ENCODE peak calls at places on chromosomes 12 and 14, in six cellular contexts. One of them, this sample, is unnamed.

GRCh38 chr14:73888971-73889370 is 2.3 kb downstream of the ZNF410 start:
- DNase-seq in NK-92 treated with Interleukin-12 subunit alpha and Interleukin-12 subunit beta, amount 100 ng/mL, for 24 hours: no peak
- DNase-seq in activated CD8-positive, alpha-beta memory T cell treated with anti-CD3 and anti-CD28 coated beads for 1 hour: no peak
- DNase-seq in mucosa of descending colon: no peak
- DNase-seq in stimulated activated CD4-positive, alpha-beta T cell treated with anti-CD3 and anti-CD28 coated beads, Interleukin-4, amount 100 ng/mL, for 48 hours: no peak
- DNase-seq in activated T-cell treated with anti-CD3 and anti-CD28 coated beads for 1 hour: no peak
- DNase-seq in this sample: peak; percentile 70

GRCh38 chr12:78818487-78818886 is 46.1 kb upstream of the SYT1 start:
- DNase-seq in NK-92 treated with Interleukin-12 subunit alpha and Interleukin-12 subunit beta, amount 100 ng/mL, for 24 hours: no peak
- DNase-seq in activated CD8-positive, alpha-beta memory T cell treated with anti-CD3 and anti-CD28 coated beads for 1 hour: no peak
- DNase-seq in mucosa of descending colon: no peak
- DNase-seq in stimulated activated CD4-positive, alpha-beta T cell treated with anti-CD3 and anti-CD28 coated beads, Interleukin-4, amount 100 ng/mL, for 48 hours: no peak
- DNase-seq in activated T-cell treated with anti-CD3 and anti-CD28 coated beads for 1 hour: no peak
- DNase-seq in this sample: no peak

GRCh38 chr14:99131632-99132271 is 140.2 kb downstream of the BCL11B start:
- DNase-seq in NK-92 treated with Interleukin-12 subunit alpha and Interleukin-12 subunit beta, amount 100 ng/mL, for 24 hours: no peak
- DNase-seq in activated CD8-positive, alpha-beta memory T cell treated with anti-CD3 and anti-CD28 coated beads for 1 hour: no peak
- DNase-seq in mucosa of descending colon: no peak
- DNase-seq in stimulated activated CD4-positive, alpha-beta T cell treated with anti-CD3 and anti-CD28 coated beads, Interleukin-4, amount 100 ng/mL, for 48 hours: no peak
- DNase-seq in activated T-cell treated with anti-CD3 and anti-CD28 coated beads for 1 hour: no peak
- DNase-seq in this sample: no peak

GRCh38 chr12:50581226-50582184 is 76.7 kb downstream of the DIP2B start:
- DNase-seq in NK-92 treated with Interleukin-12 subunit alpha and Interleukin-12 subunit beta, amount 100 ng/mL, for 24 hours: no peak
- DNase-seq in activated CD8-positive, alpha-beta memory T cell treated with anti-CD3 and anti-CD28 coated beads for 1 hour: no peak
- DNase-seq in mucosa of descending colon: no peak
- DNase-seq in stimulated activated CD4-positive, alpha-beta T cell treated with anti-CD3 and anti-CD28 coated beads, Interleukin-4, amount 100 ng/mL, for 48 hours: no peak
- DNase-seq in activated T-cell treated with anti-CD3 and anti-CD28 coated beads for 1 hour: no peak
- DNase-seq in this sample: no peak

GRCh38 chr12:118052324-118053070 is 8.5 kb downstream of the WSB2 start:
- DNase-seq in NK-92 treated with Interleukin-12 subunit alpha and Interleukin-12 subunit beta, amount 100 ng/mL, for 24 hours: no peak
- DNase-seq in activated CD8-positive, alpha-beta memory T cell treated with anti-CD3 and anti-CD28 coated beads for 1 hour: no peak
- DNase-seq in mucosa of descending colon: peak; percentile 77
- DNase-seq in stimulated activated CD4-positive, alpha-beta T cell treated with anti-CD3 and anti-CD28 coated beads, Interleukin-4, amount 100 ng/mL, for 48 hours: peak; percentile 48
- DNase-seq in activated T-cell treated with anti-CD3 and anti-CD28 coated beads for 1 hour: no peak
- DNase-seq in this sample: peak; percentile 96

GRCh38 chr14:51780741-51781140 is 79.7 kb upstream of the GNG2 start:
- DNase-seq in NK-92 treated with Interleukin-12 subunit alpha and Interleukin-12 subunit beta, amount 100 ng/mL, for 24 hours: no peak
- DNase-seq in activated CD8-positive, alpha-beta memory T cell treated with anti-CD3 and anti-CD28 coated beads for 1 hour: no peak
- DNase-seq in mucosa of descending colon: no peak
- DNase-seq in stimulated activated CD4-positive, alpha-beta T cell treated with anti-CD3 and anti-CD28 coated beads, Interleukin-4, amount 100 ng/mL, for 48 hours: no peak
- DNase-seq in activated T-cell treated with anti-CD3 and anti-CD28 coated beads for 1 hour: no peak
- DNase-seq in this sample: no peak

GRCh38 chr12:65106948-65107347 is 14.2 kb downstream of the WIF1 start:
- DNase-seq in NK-92 treated with Interleukin-12 subunit alpha and Interleukin-12 subunit beta, amount 100 ng/mL, for 24 hours: no peak
- DNase-seq in activated CD8-positive, alpha-beta memory T cell treated with anti-CD3 and anti-CD28 coated beads for 1 hour: no peak
- DNase-seq in mucosa of descending colon: no peak
- DNase-seq in stimulated activated CD4-positive, alpha-beta T cell treated with anti-CD3 and anti-CD28 coated beads, Interleukin-4, amount 100 ng/mL, for 48 hours: no peak
- DNase-seq in activated T-cell treated with anti-CD3 and anti-CD28 coated beads for 1 hour: no peak
- DNase-seq in this sample: no peak

GRCh38 chr14:29911815-29912214 is 15.8 kb downstream of the PRKD1 start:
- DNase-seq in NK-92 treated with Interleukin-12 subunit alpha and Interleukin-12 subunit beta, amount 100 ng/mL, for 24 hours: no peak
- DNase-seq in activated CD8-positive, alpha-beta memory T cell treated with anti-CD3 and anti-CD28 coated beads for 1 hour: no peak
- DNase-seq in mucosa of descending colon: no peak
- DNase-seq in stimulated activated CD4-positive, alpha-beta T cell treated with anti-CD3 and anti-CD28 coated beads, Interleukin-4, amount 100 ng/mL, for 48 hours: no peak
- DNase-seq in activated T-cell treated with anti-CD3 and anti-CD28 coated beads for 1 hour: no peak
- DNase-seq in this sample: no peak

GRCh38 chr14:70905316-70905715 is 1.9 kb upstream of the PCNX1 start:
- DNase-seq in NK-92 treated with Interleukin-12 subunit alpha and Interleukin-12 subunit beta, amount 100 ng/mL, for 24 hours: no peak
- DNase-seq in activated CD8-positive, alpha-beta memory T cell treated with anti-CD3 and anti-CD28 coated beads for 1 hour: no peak
- DNase-seq in mucosa of descending colon: peak; percentile 33
- DNase-seq in stimulated activated CD4-positive, alpha-beta T cell treated with anti-CD3 and anti-CD28 coated beads, Interleukin-4, amount 100 ng/mL, for 48 hours: no peak
- DNase-seq in activated T-cell treated with anti-CD3 and anti-CD28 coated beads for 1 hour: no peak
- DNase-seq in this sample: no peak

GRCh38 chr12:121793836-121794531 is 496 bp upstream of the RHOF start:
- DNase-seq in NK-92 treated with Interleukin-12 subunit alpha and Interleukin-12 subunit beta, amount 100 ng/mL, for 24 hours: peak; percentile 89
- DNase-seq in activated CD8-positive, alpha-beta memory T cell treated with anti-CD3 and anti-CD28 coated beads for 1 hour: peak; percentile 93
- DNase-seq in mucosa of descending colon: peak; percentile 98
- DNase-seq in stimulated activated CD4-positive, alpha-beta T cell treated with anti-CD3 and anti-CD28 coated beads, Interleukin-4, amount 100 ng/mL, for 48 hours: peak; percentile 94
- DNase-seq in activated T-cell treated with anti-CD3 and anti-CD28 coated beads for 1 hour: peak; percentile 92
- DNase-seq in this sample: no peak

GRCh38 chr12:29455087-29455486 is 42.4 kb downstream of the OVCH1 start:
- DNase-seq in NK-92 treated with Interleukin-12 subunit alpha and Interleukin-12 subunit beta, amount 100 ng/mL, for 24 hours: no peak
- DNase-seq in activated CD8-positive, alpha-beta memory T cell treated with anti-CD3 and anti-CD28 coated beads for 1 hour: no peak
- DNase-seq in mucosa of descending colon: no peak
- DNase-seq in stimulated activated CD4-positive, alpha-beta T cell treated with anti-CD3 and anti-CD28 coated beads, Interleukin-4, amount 100 ng/mL, for 48 hours: no peak
- DNase-seq in activated T-cell treated with anti-CD3 and anti-CD28 coated beads for 1 hour: no peak
- DNase-seq in this sample: no peak

GRCh38 chr12:113881588-113881987 is 84.5 kb downstream of the RBM19 start:
- DNase-seq in NK-92 treated with Interleukin-12 subunit alpha and Interleukin-12 subunit beta, amount 100 ng/mL, for 24 hours: no peak
- DNase-seq in activated CD8-positive, alpha-beta memory T cell treated with anti-CD3 and anti-CD28 coated beads for 1 hour: no peak
- DNase-seq in mucosa of descending colon: no peak
- DNase-seq in stimulated activated CD4-positive, alpha-beta T cell treated with anti-CD3 and anti-CD28 coated beads, Interleukin-4, amount 100 ng/mL, for 48 hours: no peak
- DNase-seq in activated T-cell treated with anti-CD3 and anti-CD28 coated beads for 1 hour: no peak
- DNase-seq in this sample: no peak

GRCh38 chr14:77004711-77005460 is 23.6 kb downstream of the IRF2BPL start:
- DNase-seq in NK-92 treated with Interleukin-12 subunit alpha and Interleukin-12 subunit beta, amount 100 ng/mL, for 24 hours: no peak
- DNase-seq in activated CD8-positive, alpha-beta memory T cell treated with anti-CD3 and anti-CD28 coated beads for 1 hour: no peak
- DNase-seq in mucosa of descending colon: no peak
- DNase-seq in stimulated activated CD4-positive, alpha-beta T cell treated with anti-CD3 and anti-CD28 coated beads, Interleukin-4, amount 100 ng/mL, for 48 hours: no peak
- DNase-seq in activated T-cell treated with anti-CD3 and anti-CD28 coated beads for 1 hour: no peak
- DNase-seq in this sample: no peak

GRCh38 chr14:77580964-77581505 is 35.4 kb downstream of the SPTLC2 start:
- DNase-seq in NK-92 treated with Interleukin-12 subunit alpha and Interleukin-12 subunit beta, amount 100 ng/mL, for 24 hours: no peak
- DNase-seq in activated CD8-positive, alpha-beta memory T cell treated with anti-CD3 and anti-CD28 coated beads for 1 hour: no peak
- DNase-seq in mucosa of descending colon: no peak
- DNase-seq in stimulated activated CD4-positive, alpha-beta T cell treated with anti-CD3 and anti-CD28 coated beads, Interleukin-4, amount 100 ng/mL, for 48 hours: no peak
- DNase-seq in activated T-cell treated with anti-CD3 and anti-CD28 coated beads for 1 hour: no peak
- DNase-seq in this sample: peak; percentile 26

GRCh38 chr14:71918955-71919354 is 13.3 kb upstream of the RGS6 start:
- DNase-seq in NK-92 treated with Interleukin-12 subunit alpha and Interleukin-12 subunit beta, amount 100 ng/mL, for 24 hours: no peak
- DNase-seq in activated CD8-positive, alpha-beta memory T cell treated with anti-CD3 and anti-CD28 coated beads for 1 hour: no peak
- DNase-seq in mucosa of descending colon: no peak
- DNase-seq in stimulated activated CD4-positive, alpha-beta T cell treated with anti-CD3 and anti-CD28 coated beads, Interleukin-4, amount 100 ng/mL, for 48 hours: no peak
- DNase-seq in activated T-cell treated with anti-CD3 and anti-CD28 coated beads for 1 hour: no peak
- DNase-seq in this sample: no peak

GRCh38 chr12:130752692-130753230 is 36.7 kb upstream of the RIMBP2 start:
- DNase-seq in NK-92 treated with Interleukin-12 subunit alpha and Interleukin-12 subunit beta, amount 100 ng/mL, for 24 hours: peak; percentile 2
- DNase-seq in activated CD8-positive, alpha-beta memory T cell treated with anti-CD3 and anti-CD28 coated beads for 1 hour: no peak
- DNase-seq in mucosa of descending colon: no peak
- DNase-seq in stimulated activated CD4-positive, alpha-beta T cell treated with anti-CD3 and anti-CD28 coated beads, Interleukin-4, amount 100 ng/mL, for 48 hours: no peak
- DNase-seq in activated T-cell treated with anti-CD3 and anti-CD28 coated beads for 1 hour: no peak
- DNase-seq in this sample: no peak

GRCh38 chr12:30877110-30877875 is 49.3 kb upstream of the TSPAN11 start:
- DNase-seq in NK-92 treated with Interleukin-12 subunit alpha and Interleukin-12 subunit beta, amount 100 ng/mL, for 24 hours: no peak
- DNase-seq in activated CD8-positive, alpha-beta memory T cell treated with anti-CD3 and anti-CD28 coated beads for 1 hour: no peak
- DNase-seq in mucosa of descending colon: no peak
- DNase-seq in stimulated activated CD4-positive, alpha-beta T cell treated with anti-CD3 and anti-CD28 coated beads, Interleukin-4, amount 100 ng/mL, for 48 hours: no peak
- DNase-seq in activated T-cell treated with anti-CD3 and anti-CD28 coated beads for 1 hour: no peak
- DNase-seq in this sample: no peak

This sample was measured in BJ.